ENCODE peak calls at places on chromosomes 16 and 17, in four cellular contexts. H, J, G and B are unnamed samples.

GRCh38 chr17:58332720-58333395 is 4.3 kb upstream of the TSPOAP1 start:
- DNase-seq in G (no peak), H (no peak), J (no peak), B (no peak)

GRCh38 chr17:17393976-17394375 is 82.8 kb upstream of the MED9 start:
- DNase-seq in H (no peak), G (no peak), J (no peak), B (no peak)

GRCh38 chr16:50497592-50497991 is 50.6 kb upstream of the NKD1 start:
- DNase-seq in H (no peak), G (no peak), J (no peak), B (no peak)

GRCh38 chr16:21156767-21157467 is 1.6 kb upstream of the LDAF1 start:
- DNase-seq in J (no peak), G (no peak), H (peak; percentile 59), B (no peak)

GRCh38 chr16:2748757-2749455 is 3.5 kb upstream of the SRRM2 start:
- DNase-seq in H (no peak), G (no peak), J (no peak), B (no peak)

GRCh38 chr17:55726440-55726839 is 3.8 kb upstream of the TMEM100 start:
- DNase-seq in G (no peak), H (no peak), J (peak; percentile 47), B (no peak)

GRCh38 chr17:48724241-48725004 is 1.4 kb downstream of the PRAC2 start:
- DNase-seq in J (peak; percentile 82), H (peak; percentile 79), G (peak; percentile 87), B (peak; percentile 56)

GRCh38 chr16:67723151-67723915 is 4.2 kb upstream of the GFOD2 start:
- DNase-seq in G (no peak), H (no peak), J (no peak), B (no peak)

GRCh38 chr17:81261582-81262336 is 22.6 kb downstream of the NDUFAF8 start:
- DNase-seq in G (no peak), J (no peak), H (no peak), B (no peak)

GRCh38 chr17:3622977-3623594 is 13.0 kb downstream of the SHPK start:
- DNase-seq in J (no peak), G (no peak), H (no peak), B (no peak)

GRCh38 chr16:70611785-70612303 is 34.5 kb upstream of the IL34 start:
- DNase-seq in G (no peak), H (no peak), J (no peak), B (no peak)
- H3K4me3 ChIP-seq in G (no peak overlapping the region), H (no peak overlapping the region), J (no peak overlapping the region), B (no peak overlapping the region)

DNA sequence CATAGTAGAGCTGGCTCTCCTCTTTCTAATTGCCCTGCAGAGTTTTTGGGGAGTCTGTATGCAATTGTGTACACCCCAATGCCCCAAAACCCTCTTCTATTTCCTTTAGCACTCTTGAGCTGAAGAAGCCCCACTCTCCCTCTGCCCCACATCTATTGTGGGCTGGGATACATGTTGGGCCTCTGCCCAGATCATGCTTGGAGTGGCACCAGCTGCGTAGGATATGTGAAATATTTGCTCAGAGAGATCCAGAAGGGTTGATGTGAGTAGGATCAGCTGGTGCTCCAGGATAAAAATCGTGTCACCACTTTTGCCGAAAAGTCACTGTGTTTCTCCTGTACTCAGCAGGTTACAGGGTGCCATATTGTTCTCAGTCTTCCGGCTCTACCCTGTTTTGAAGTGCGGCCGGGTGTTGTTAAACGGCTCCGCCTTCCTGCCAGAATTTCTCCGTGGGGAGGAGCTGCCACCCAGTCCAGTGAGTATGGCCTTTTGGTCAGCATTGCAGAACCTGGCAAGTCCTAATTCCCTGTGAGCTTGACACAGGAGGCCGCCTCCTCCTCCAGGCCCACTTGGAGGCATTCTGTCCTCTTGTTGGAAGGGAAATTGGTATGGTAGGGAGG is 664.5 kb downstream of the WWOX start:
- DNase-seq in H (no peak), G (no peak), J (no peak), B (no peak)
- H3K27ac ChIP-seq in H (no peak overlapping the region), G (no peak overlapping the region), J (no peak overlapping the region), B (no peak overlapping the region)

DNA sequence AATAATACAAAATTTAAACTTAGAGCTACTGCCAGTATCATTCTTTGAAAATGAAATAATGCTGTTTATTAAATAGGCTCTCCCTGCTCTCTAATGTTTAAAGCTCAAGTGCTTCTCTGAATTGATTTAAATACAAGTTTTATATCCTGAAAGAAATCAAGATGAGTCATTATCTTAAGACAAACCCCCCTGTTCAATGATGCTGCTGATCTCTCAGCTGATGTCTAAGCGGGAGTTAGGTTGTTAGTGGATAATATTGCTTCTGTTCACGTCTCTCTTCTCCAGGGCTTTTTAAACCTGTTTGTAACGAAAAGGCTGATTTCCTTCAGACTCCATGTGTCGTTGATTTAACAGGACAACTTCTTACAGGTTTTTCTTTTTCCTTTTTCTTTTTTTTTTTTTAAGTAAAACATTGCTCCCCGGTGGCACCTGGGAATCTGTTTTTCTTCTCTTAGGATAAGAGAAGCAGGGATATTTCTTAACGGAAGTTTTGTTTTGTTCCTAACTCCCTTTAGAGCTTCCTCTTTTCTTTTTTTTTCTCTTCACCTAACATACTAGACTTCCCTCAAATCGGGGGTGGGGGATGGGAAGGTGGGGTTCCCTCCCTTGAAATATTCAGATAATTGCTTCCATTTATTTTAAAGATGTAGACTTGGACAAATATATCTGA is 804 bp upstream of the LYRM9 start:
- DNase-seq in J (no peak), H (no peak), G (no peak), B (no peak)
- H3K9me3 ChIP-seq in J (no peaks in the 10 kb centered on the region), H (no peaks in the 10 kb centered on the region), G (no peaks in the 10 kb centered on the region), B (no peaks in the 10 kb centered on the region)

DNA sequence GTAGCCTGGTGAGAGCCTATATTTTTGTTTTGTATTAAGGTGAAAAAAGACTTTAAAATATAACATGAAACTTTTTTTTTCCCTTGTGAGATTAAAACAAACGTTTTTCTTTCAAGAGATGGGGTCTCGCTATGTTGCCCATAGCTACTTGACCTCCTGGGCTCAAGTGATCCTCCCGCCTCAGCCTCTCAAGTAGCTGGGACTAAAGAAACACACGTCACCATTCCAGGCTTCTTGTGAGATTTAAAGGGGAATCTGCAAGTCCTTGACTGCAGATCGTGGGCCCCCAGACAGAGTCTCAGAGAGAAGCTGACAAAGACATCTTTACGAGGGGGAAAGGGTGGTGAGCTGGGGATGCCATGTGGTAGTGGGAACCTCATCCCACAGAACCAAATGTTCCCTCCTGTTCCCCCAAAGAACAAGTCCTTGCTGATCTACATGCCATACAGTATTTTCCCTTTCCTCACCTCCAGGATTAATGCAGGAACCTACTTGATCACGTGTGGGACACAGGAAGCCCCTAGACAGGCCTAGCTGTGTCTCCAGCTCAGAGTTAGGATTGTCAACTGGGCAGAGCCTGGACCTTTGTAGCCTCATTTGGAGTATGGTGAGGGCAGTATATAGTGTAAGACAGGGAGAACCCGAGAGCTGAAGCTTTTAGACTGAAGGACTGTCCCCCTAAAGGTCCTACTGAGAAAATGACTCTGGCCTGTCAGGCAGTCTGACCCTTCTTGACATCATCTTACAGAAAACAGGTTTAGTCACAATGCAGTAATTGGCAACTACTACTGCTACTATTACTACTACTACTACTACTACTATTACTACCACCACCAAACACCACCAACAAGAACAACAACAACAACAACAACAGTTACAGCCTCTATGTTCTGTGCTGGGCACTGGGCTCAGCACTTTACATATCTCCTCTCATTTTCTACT is 4.1 kb downstream of the MAP3K14 start:
- DNase-seq in J (no peak), G (no peak), H (no peak), B (no peak)
- H3K4me3 ChIP-seq in J (peak overlapping the region; percentile 93), G (no peak overlapping the region), H (no peak overlapping the region), B (peak overlapping the region; percentile 40)

GRCh38 chr16:84596801-84597517 is 20.9 kb downstream of the COTL1 start:
- DNase-seq in H (no peak), G (no peak), J (no peak), B (no peak)
- H3K27ac ChIP-seq in H (no peak overlapping the region), G (peak overlapping the region; percentile 90), J (no peak overlapping the region), B (peak overlapping the region; percentile 34)

GRCh38 chr16:34758835-34759234 is 1299.4 kb downstream of the TP53TG3F start:
- DNase-seq in J (no peak), G (no peak), H (no peak), B (no peak)
- H3K9me3 ChIP-seq in J (peaks cover 66% of the 10 kb centered on the region), G (no peaks in the 10 kb centered on the region), H (no peaks in the 10 kb centered on the region), B (no peaks in the 10 kb centered on the region)